ENCODE peak calls at places on chromosomes 3 and 15, in seven cellular contexts. One of them, this sample, is unnamed.

GRCh38 chr15:92714071-92714456 is 58.5 kb upstream of the FAM174B start:
- DNase-seq in uterus: peak; percentile 43
- DNase-seq in right atrium auricular region: no peak
- DNase-seq in cardiac muscle cell: peak; percentile 41
- DNase-seq in neuronal stem cell: peak; percentile 29
- DNase-seq in heart left ventricle: no peak
- DNase-seq in DND-41: no peak
- DNase-seq in this sample: no peak

GRCh38 chr3:184710870-184711365 is 946 bp downstream of the MAGEF1 start:
- DNase-seq in uterus: no peak
- DNase-seq in right atrium auricular region: peak; percentile 54
- DNase-seq in cardiac muscle cell: peak; percentile 29
- DNase-seq in neuronal stem cell: no peak
- DNase-seq in heart left ventricle: no peak
- DNase-seq in DND-41: no peak
- DNase-seq in this sample: peak; percentile 69

GRCh38 chr3:8282541-8283165 is 219.0 kb upstream of the LMCD1 start:
- DNase-seq in uterus: no peak
- DNase-seq in right atrium auricular region: no peak
- DNase-seq in cardiac muscle cell: no peak
- DNase-seq in neuronal stem cell: no peak
- DNase-seq in heart left ventricle: no peak
- DNase-seq in DND-41: no peak
- DNase-seq in this sample: no peak

GRCh38 chr3:141625506-141625905 is 112.6 kb upstream of the RNF7 start:
- DNase-seq in uterus: no peak
- DNase-seq in right atrium auricular region: no peak
- DNase-seq in cardiac muscle cell: peak; percentile 41
- DNase-seq in neuronal stem cell: no peak
- DNase-seq in heart left ventricle: no peak
- DNase-seq in DND-41: no peak
- DNase-seq in this sample: no peak

GRCh38 chr3:96266395-96267187 is 547.8 kb upstream of the EPHA6 start:
- DNase-seq in uterus: no peak
- DNase-seq in right atrium auricular region: no peak
- DNase-seq in cardiac muscle cell: no peak
- DNase-seq in neuronal stem cell: no peak
- DNase-seq in heart left ventricle: no peak
- DNase-seq in DND-41: no peak
- DNase-seq in this sample: no peak

GRCh38 chr3:83039422-83039821 is 1278.0 kb upstream of the GBE1 start:
- DNase-seq in uterus: no peak
- DNase-seq in right atrium auricular region: no peak
- DNase-seq in cardiac muscle cell: no peak
- DNase-seq in neuronal stem cell: no peak
- DNase-seq in heart left ventricle: no peak
- DNase-seq in DND-41: no peak
- DNase-seq in this sample: no peak

GRCh38 chr15:70501849-70502248 is 261.5 kb downstream of the UACA start:
- DNase-seq in uterus: no peak
- DNase-seq in right atrium auricular region: no peak
- DNase-seq in cardiac muscle cell: no peak
- DNase-seq in neuronal stem cell: no peak
- DNase-seq in heart left ventricle: peak; percentile 37
- DNase-seq in DND-41: no peak
- DNase-seq in this sample: peak; percentile 30

GRCh38 chr15:74767167-74768098 is 14.4 kb upstream of the CSK start:
- DNase-seq in uterus: no peak
- DNase-seq in right atrium auricular region: no peak
- DNase-seq in cardiac muscle cell: no peak
- DNase-seq in neuronal stem cell: no peak
- DNase-seq in heart left ventricle: no peak
- DNase-seq in DND-41: no peak
- DNase-seq in this sample: no peak

GRCh38 chr3:97200387-97200786 is 386.0 kb downstream of the EPHA6 start:
- DNase-seq in uterus: no peak
- DNase-seq in right atrium auricular region: no peak
- DNase-seq in cardiac muscle cell: no peak
- DNase-seq in neuronal stem cell: no peak
- DNase-seq in heart left ventricle: no peak
- DNase-seq in DND-41: no peak
- DNase-seq in this sample: no peak

GRCh38 chr15:25441111-25441510 is 2.3 kb upstream of the UBE3A start:
- DNase-seq in uterus: no peak
- DNase-seq in right atrium auricular region: no peak
- DNase-seq in cardiac muscle cell: no peak
- DNase-seq in neuronal stem cell: no peak
- DNase-seq in heart left ventricle: no peak
- DNase-seq in DND-41: no peak
- DNase-seq in this sample: no peak

GRCh38 chr3:114155370-114155821 is 23.5 kb downstream of the DRD3 start:
- DNase-seq in uterus: no peak
- DNase-seq in right atrium auricular region: no peak
- DNase-seq in cardiac muscle cell: peak; percentile 54
- DNase-seq in neuronal stem cell: no peak
- DNase-seq in heart left ventricle: no peak
- DNase-seq in DND-41: peak; percentile 35
- DNase-seq in this sample: peak; percentile 50

GRCh38 chr15:70535071-70535954 is 228.0 kb downstream of the UACA start:
- DNase-seq in uterus: no peak
- DNase-seq in right atrium auricular region: peak; percentile 44
- DNase-seq in cardiac muscle cell: no peak
- DNase-seq in neuronal stem cell: no peak
- DNase-seq in heart left ventricle: no peak
- DNase-seq in DND-41: peak; percentile 81
- DNase-seq in this sample: no peak

GRCh38 chr15:70031680-70032079 is 66.0 kb downstream of the TLE3 start:
- DNase-seq in uterus: no peak
- DNase-seq in right atrium auricular region: no peak
- DNase-seq in cardiac muscle cell: no peak
- DNase-seq in neuronal stem cell: no peak
- DNase-seq in heart left ventricle: no peak
- DNase-seq in DND-41: no peak
- DNase-seq in this sample: no peak

GRCh38 chr15:35838422-35839150 is 292.6 kb upstream of the DPH6 start:
- DNase-seq in uterus: no peak
- DNase-seq in right atrium auricular region: no peak
- DNase-seq in cardiac muscle cell: no peak
- DNase-seq in neuronal stem cell: no peak
- DNase-seq in heart left ventricle: no peak
- DNase-seq in DND-41: no peak
- DNase-seq in this sample: no peak

GRCh38 chr15:57640935-57641682 is 49.4 kb downstream of the MYZAP start:
- DNase-seq in uterus: no peak
- DNase-seq in right atrium auricular region: no peak
- DNase-seq in cardiac muscle cell: peak; percentile 55
- DNase-seq in neuronal stem cell: peak; percentile 15
- DNase-seq in heart left ventricle: no peak
- DNase-seq in DND-41: peak; percentile 54
- DNase-seq in this sample: no peak

GRCh38 chr15:82569834-82570233 is 29.6 kb upstream of the RPS17 start:
- DNase-seq in uterus: no peak
- DNase-seq in right atrium auricular region: no peak
- DNase-seq in cardiac muscle cell: no peak
- DNase-seq in neuronal stem cell: no peak
- DNase-seq in heart left ventricle: no peak
- DNase-seq in DND-41: no peak
- DNase-seq in this sample: no peak

GRCh38 chr3:185935465-185936263 is 2.1 kb downstream of the TRA2B start:
- DNase-seq in uterus: no peak
- DNase-seq in right atrium auricular region: no peak
- DNase-seq in cardiac muscle cell: no peak
- DNase-seq in neuronal stem cell: no peak
- DNase-seq in heart left ventricle: no peak
- DNase-seq in DND-41: no peak
- DNase-seq in this sample: no peak

GRCh38 chr3:175777495-175777894 is 918.4 kb downstream of the NAALADL2 start:
- DNase-seq in uterus: no peak
- DNase-seq in right atrium auricular region: no peak
- DNase-seq in cardiac muscle cell: peak; percentile 25
- DNase-seq in neuronal stem cell: no peak
- DNase-seq in heart left ventricle: no peak
- DNase-seq in DND-41: no peak
- DNase-seq in this sample: no peak

GRCh38 chr3:151096697-151097096 is 11.2 kb downstream of the MED12L start:
- DNase-seq in uterus: no peak
- DNase-seq in right atrium auricular region: no peak
- DNase-seq in cardiac muscle cell: no peak
- DNase-seq in neuronal stem cell: no peak
- DNase-seq in heart left ventricle: no peak
- DNase-seq in DND-41: no peak
- DNase-seq in this sample: no peak

GRCh38 chr3:114464548-114464947 is 170.7 kb downstream of the TIGIT start:
- DNase-seq in uterus: no peak
- DNase-seq in right atrium auricular region: no peak
- DNase-seq in cardiac muscle cell: no peak
- DNase-seq in neuronal stem cell: peak; percentile 23
- DNase-seq in heart left ventricle: no peak
- DNase-seq in DND-41: no peak
- DNase-seq in this sample: no peak

GRCh38 chr3:62252614-62253147 is 120.7 kb downstream of the FEZF2 start:
- DNase-seq in uterus: no peak
- DNase-seq in right atrium auricular region: no peak
- DNase-seq in cardiac muscle cell: peak; percentile 32
- DNase-seq in neuronal stem cell: no peak
- DNase-seq in heart left ventricle: no peak
- DNase-seq in DND-41: no peak
- DNase-seq in this sample: no peak

GRCh38 chr15:38620851-38621594 is 56.4 kb upstream of the RASGRP1 start:
- DNase-seq in uterus: no peak
- DNase-seq in right atrium auricular region: no peak
- DNase-seq in cardiac muscle cell: peak; percentile 6
- DNase-seq in neuronal stem cell: no peak
- DNase-seq in heart left ventricle: no peak
- DNase-seq in DND-41: no peak
- DNase-seq in this sample: no peak

GRCh38 chr3:142850395-142851023 is 38.4 kb downstream of the PCOLCE2 start:
- DNase-seq in uterus: no peak
- DNase-seq in right atrium auricular region: peak; percentile 72
- DNase-seq in cardiac muscle cell: peak; percentile 93
- DNase-seq in neuronal stem cell: no peak
- DNase-seq in heart left ventricle: no peak
- DNase-seq in DND-41: no peak
- DNase-seq in this sample: no peak

GRCh38 chr15:90219421-90220141 is 14.2 kb downstream of the CIB1 start:
- DNase-seq in uterus: peak; percentile 47
- DNase-seq in right atrium auricular region: no peak
- DNase-seq in cardiac muscle cell: peak; percentile 33
- DNase-seq in neuronal stem cell: peak; percentile 36
- DNase-seq in heart left ventricle: no peak
- DNase-seq in DND-41: peak; percentile 61
- DNase-seq in this sample: no peak

GRCh38 chr3:194381460-194381875 is 11.9 kb upstream of the LRRC15 start:
- DNase-seq in uterus: no peak
- DNase-seq in right atrium auricular region: no peak
- DNase-seq in cardiac muscle cell: no peak
- DNase-seq in neuronal stem cell: no peak
- DNase-seq in heart left ventricle: no peak
- DNase-seq in DND-41: no peak
- DNase-seq in this sample: peak; percentile 60

GRCh38 chr3:193780810-193781472 is 187.9 kb downstream of the OPA1 start:
- DNase-seq in uterus: peak; percentile 90
- DNase-seq in right atrium auricular region: peak; percentile 77
- DNase-seq in cardiac muscle cell: peak; percentile 83
- DNase-seq in neuronal stem cell: peak; percentile 70
- DNase-seq in heart left ventricle: peak; percentile 84
- DNase-seq in DND-41: peak; percentile 39
- DNase-seq in this sample: peak; percentile 78

GRCh38 chr15:25691544-25692430 is 171.3 kb downstream of the ATP10A start:
- DNase-seq in uterus: peak; percentile 18
- DNase-seq in right atrium auricular region: no peak
- DNase-seq in cardiac muscle cell: peak; percentile 43
- DNase-seq in neuronal stem cell: no peak
- DNase-seq in heart left ventricle: no peak
- DNase-seq in DND-41: no peak
- DNase-seq in this sample: no peak

GRCh38 chr15:79372428-79372827 is 59.7 kb upstream of the MINAR1 start:
- DNase-seq in uterus: no peak
- DNase-seq in right atrium auricular region: no peak
- DNase-seq in cardiac muscle cell: no peak
- DNase-seq in neuronal stem cell: no peak
- DNase-seq in heart left ventricle: no peak
- DNase-seq in DND-41: no peak
- DNase-seq in this sample: no peak

GRCh38 chr15:70853855-70854668 is at the start of gene LARP6:
- DNase-seq in uterus: peak; percentile 76
- DNase-seq in right atrium auricular region: no peak
- DNase-seq in cardiac muscle cell: peak; percentile 62
- DNase-seq in neuronal stem cell: peak; percentile 63
- DNase-seq in heart left ventricle: peak; percentile 82
- DNase-seq in DND-41: no peak
- DNase-seq in this sample: peak; percentile 76

GRCh38 chr3:29759443-29760033 is 478.7 kb downstream of the RBMS3 start:
- DNase-seq in uterus: no peak
- DNase-seq in right atrium auricular region: peak; percentile 67
- DNase-seq in cardiac muscle cell: peak; percentile 68
- DNase-seq in neuronal stem cell: peak; percentile 62
- DNase-seq in heart left ventricle: no peak
- DNase-seq in DND-41: no peak
- DNase-seq in this sample: no peak
- H3K4me1 ChIP-seq in uterus: peaks cover 9% of the 10 kb centered on the region
- H3K4me1 ChIP-seq in right atrium auricular region: peaks cover 57% of the 10 kb centered on the region
- H3K4me1 ChIP-seq in cardiac muscle cell: peaks cover 40% of the 10 kb centered on the region
- H3K4me1 ChIP-seq in neuronal stem cell: peaks cover 7% of the 10 kb centered on the region
- H3K4me1 ChIP-seq in heart left ventricle: peaks cover 47% of the 10 kb centered on the region
- H3K4me1 ChIP-seq in DND-41: no peaks in the 10 kb centered on the region
- H3K4me1 ChIP-seq in this sample: peaks cover 6% of the 10 kb centered on the region

GRCh38 chr15:64847448-64847847 is 5.7 kb downstream of the PLEKHO2 start:
- DNase-seq in uterus: no peak
- DNase-seq in right atrium auricular region: no peak
- DNase-seq in cardiac muscle cell: no peak
- DNase-seq in neuronal stem cell: no peak
- DNase-seq in heart left ventricle: peak; percentile 31
- DNase-seq in DND-41: no peak
- DNase-seq in this sample: peak; percentile 16
- H3K4me1 ChIP-seq in uterus: peaks cover 12% of the 10 kb centered on the region
- H3K4me1 ChIP-seq in right atrium auricular region: peaks cover 76% of the 10 kb centered on the region
- H3K4me1 ChIP-seq in cardiac muscle cell: peaks cover 15% of the 10 kb centered on the region
- H3K4me1 ChIP-seq in neuronal stem cell: peaks cover 10% of the 10 kb centered on the region
- H3K4me1 ChIP-seq in heart left ventricle: peaks cover 52% of the 10 kb centered on the region
- H3K4me1 ChIP-seq in DND-41: peaks cover 33% of the 10 kb centered on the region
- H3K4me1 ChIP-seq in this sample: no peaks in the 10 kb centered on the region

DNA sequence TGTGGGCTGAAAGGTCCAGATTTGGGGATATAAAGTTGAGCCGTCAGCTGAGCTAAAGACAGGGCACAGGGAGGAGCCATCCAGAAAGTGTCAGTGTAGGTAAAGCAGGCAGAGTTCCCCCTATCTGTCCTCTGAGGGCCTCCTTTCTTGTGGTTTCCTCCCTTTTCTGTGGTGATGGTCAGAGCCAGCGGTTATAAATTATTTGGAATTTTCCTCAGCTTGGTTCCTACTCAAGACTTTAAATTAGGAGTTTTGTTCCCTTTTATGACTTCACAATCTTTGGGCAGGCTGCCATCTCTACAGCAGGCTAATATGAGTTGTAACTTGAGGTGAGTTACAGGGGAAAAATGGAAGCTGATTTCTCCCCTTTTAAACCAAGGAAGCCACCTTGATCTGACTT is 55.2 kb downstream of the FLNB start:
- DNase-seq in uterus: peak; percentile 72
- DNase-seq in right atrium auricular region: peak; percentile 71
- DNase-seq in cardiac muscle cell: peak; percentile 88
- DNase-seq in neuronal stem cell: no peak
- DNase-seq in heart left ventricle: no peak
- DNase-seq in DND-41: no peak
- DNase-seq in this sample: no peak
- H3K4me1 ChIP-seq in uterus: peaks cover 3% of the 10 kb centered on the region
- H3K4me1 ChIP-seq in right atrium auricular region: peaks cover 45% of the 10 kb centered on the region
- H3K4me1 ChIP-seq in cardiac muscle cell: peaks cover 8% of the 10 kb centered on the region
- H3K4me1 ChIP-seq in neuronal stem cell: peaks cover 5% of the 10 kb centered on the region
- H3K4me1 ChIP-seq in heart left ventricle: peaks cover 31% of the 10 kb centered on the region
- H3K4me1 ChIP-seq in DND-41: no peaks in the 10 kb centered on the region
- H3K4me1 ChIP-seq in this sample: peaks cover 4% of the 10 kb centered on the region

GRCh38 chr15:98898122-98898521 is 109.5 kb downstream of the PGPEP1L start:
- DNase-seq in uterus: no peak
- DNase-seq in right atrium auricular region: no peak
- DNase-seq in cardiac muscle cell: no peak
- DNase-seq in neuronal stem cell: no peak
- DNase-seq in heart left ventricle: no peak
- DNase-seq in DND-41: no peak
- DNase-seq in this sample: no peak
- H3K4me1 ChIP-seq in uterus: no peaks in the 10 kb centered on the region
- H3K4me1 ChIP-seq in right atrium auricular region: peaks cover 27% of the 10 kb centered on the region
- H3K4me1 ChIP-seq in cardiac muscle cell: peaks cover 9% of the 10 kb centered on the region
- H3K4me1 ChIP-seq in neuronal stem cell: peaks cover 43% of the 10 kb centered on the region
- H3K4me1 ChIP-seq in heart left ventricle: peaks cover 6% of the 10 kb centered on the region
- H3K4me1 ChIP-seq in DND-41: no peaks in the 10 kb centered on the region
- H3K4me1 ChIP-seq in this sample: peaks cover 7% of the 10 kb centered on the region

This sample was measured in aorta.